ENCODE peak calls at places on chromosome 7, in ten cellular contexts. J is right lobe of liver, K is upper lobe of right lung, S is psoas muscle, Y is heart left ventricle, P is suprapubic skin, A is stomach, H is GM23248, I is mesendoderm, L is breast epithelium. O is an unnamed sample. For H3K36me3 and H3K4me1, the result is how much of the 10 kb centered on the place peaks cover.

GRCh38 chr7:542935-543789 is 23.5 kb upstream of the PDGFA start:
- DNase-seq in J (no peak), K (no peak), S (peak), Y (no peak), P (no peak), A (no peak), H (peak), I (peak), L (no peak), O (peak)

GRCh38 chr7:132575336-132575986 is 809 bp downstream of the PLXNA4 start:
- DNase-seq in J (peak), K (no peak), S (peak), Y (peak), P (no peak), A (no peak), H (peak), I (peak), L (no peak), O (peak)

GRCh38 chr7:84251183-84251845 is 56.7 kb upstream of the SEMA3A start:
- DNase-seq in J (no peak), K (no peak), S (no peak), Y (no peak), P (no peak), A (no peak), H (peak), I (peak), L (no peak), O (no peak)

GRCh38 chr7:140284062-140284461 is 107.3 kb upstream of the KDM7A start:
- DNase-seq in J (no peak), K (no peak), S (no peak), Y (no peak), P (no peak), A (no peak), H (no peak), I (no peak), L (no peak), O (peak)

GRCh38 chr7:3307437-3307836 is 6.4 kb downstream of the SDK1 start:
- DNase-seq in J (no peak), K (no peak), S (no peak), Y (no peak), P (no peak), A (no peak), H (no peak), I (no peak), L (no peak), O (no peak)

GRCh38 chr7:29422829-29423228 is 140.8 kb upstream of the PRR15 start:
- DNase-seq in J (no peak), K (no peak), S (no peak), Y (no peak), P (no peak), A (no peak), H (no peak), I (no peak), L (no peak), O (no peak)

GRCh38 chr7:67878808-67879207 is 882.2 kb downstream of the TYW1 start:
- DNase-seq in J (no peak), K (no peak), S (no peak), Y (no peak), P (no peak), A (no peak), H (no peak), I (no peak), L (no peak), O (no peak)

GRCh38 chr7:127865466-127865865 is 165.8 kb downstream of the LRRC4 start:
- DNase-seq in J (no peak), K (no peak), S (no peak), Y (no peak), P (no peak), A (no peak), H (peak), I (peak), L (no peak), O (no peak)

GRCh38 chr7:15889501-15889900 is 203.0 kb upstream of the MEOX2 start:
- DNase-seq in J (no peak), K (no peak), S (no peak), Y (no peak), P (no peak), A (no peak), H (peak), I (peak), L (no peak), O (no peak)

GRCh38 chr7:94630855-94631254 is 25.1 kb downstream of the SGCE start:
- DNase-seq in J (no peak), K (no peak), S (no peak), Y (no peak), P (no peak), A (no peak), H (no peak), I (no peak), L (no peak), O (no peak)

GRCh38 chr7:38274493-38274892 is 1.1 kb upstream of the TARP start:
- DNase-seq in J (no peak), K (no peak), S (no peak), Y (no peak), P (no peak), A (no peak), H (no peak), I (no peak), L (no peak), O (no peak)

GRCh38 chr7:99128076-99128950 is 15.6 kb downstream of the SMURF1 start:
- DNase-seq in J (no peak), K (no peak), S (no peak), Y (no peak), P (no peak), A (no peak), H (peak), I (no peak), L (no peak), O (no peak)

GRCh38 chr7:5594616-5595544 is 171.2 kb upstream of the TNRC18 start:
- DNase-seq in J (no peak), K (no peak), S (no peak), Y (no peak), P (no peak), A (no peak), H (peak), I (peak), L (no peak), O (no peak)

GRCh38 chr7:55545496-55545895 is 26.8 kb downstream of the VOPP1 start:
- DNase-seq in J (no peak), K (no peak), S (peak), Y (no peak), P (no peak), A (no peak), H (peak), I (no peak), L (no peak), O (no peak)

GRCh38 chr7:2170576-2171521 is 61.9 kb downstream of the MAD1L1 start:
- DNase-seq in J (no peak), K (peak), S (no peak), Y (no peak), P (no peak), A (no peak), H (no peak), I (no peak), L (no peak), O (no peak)

GRCh38 chr7:150986099-150986512 is 4.7 kb upstream of the NOS3 start:
- DNase-seq in J (no peak), K (no peak), S (peak), Y (peak), P (no peak), A (peak), H (peak), I (peak), L (no peak), O (peak)

GRCh38 chr7:93054975-93055374 is 62.8 kb downstream of the SAMD9 start:
- DNase-seq in J (no peak), K (no peak), S (no peak), Y (no peak), P (no peak), A (no peak), H (no peak), I (no peak), L (no peak), O (no peak)

GRCh38 chr7:95859434-95859833 is 87.1 kb downstream of the DYNC1I1 start:
- DNase-seq in J (no peak), K (no peak), S (no peak), Y (no peak), P (no peak), A (no peak), H (peak), I (peak), L (no peak), O (no peak)

GRCh38 chr7:141456298-141456697 is 94.9 kb upstream of the AGK start:
- DNase-seq in J (no peak), K (no peak), S (no peak), Y (no peak), P (no peak), A (no peak), H (no peak), I (no peak), L (no peak), O (no peak)

GRCh38 chr7:26112341-26112740 is 39.7 kb upstream of the NFE2L3 start:
- DNase-seq in J (no peak), K (no peak), S (no peak), Y (no peak), P (no peak), A (no peak), H (no peak), I (no peak), L (no peak), O (no peak)

GRCh38 chr7:139675127-139676110 is 102.4 kb downstream of the HIPK2 start:
- DNase-seq in J (peak), K (no peak), S (no peak), Y (no peak), P (no peak), A (no peak), H (peak), I (no peak), L (no peak), O (no peak)

GRCh38 chr7:54664235-54665228 is 94.5 kb downstream of the SEC61G start:
- DNase-seq in J (peak), K (peak), S (peak), Y (peak), P (no peak), A (peak), H (peak), I (peak), L (no peak), O (peak)

GRCh38 chr7:4670791-4671190 is 11.3 kb upstream of the FOXK1 start:
- DNase-seq in J (no peak), K (no peak), S (no peak), Y (no peak), P (no peak), A (no peak), H (no peak), I (no peak), L (no peak), O (peak)

GRCh38 chr7:24152907-24153513 is 131.0 kb upstream of the NPY start:
- DNase-seq in J (no peak), K (no peak), S (no peak), Y (no peak), P (no peak), A (no peak), H (no peak), I (no peak), L (no peak), O (no peak)

GRCh38 chr7:104979167-104979841 is 34.7 kb upstream of the KMT2E start:
- DNase-seq in J (no peak), K (no peak), S (peak), Y (no peak), P (no peak), A (no peak), H (peak), I (peak), L (no peak), O (no peak)

GRCh38 chr7:157676456-157677255 is 339.9 kb downstream of the DNAJB6 start:
- DNase-seq in J (no peak), K (no peak), S (no peak), Y (no peak), P (peak), A (no peak), H (no peak), I (no peak), L (no peak), O (no peak)

GRCh38 chr7:141290365-141290764 is 216.5 kb downstream of the TMEM178B start:
- DNase-seq in J (no peak), K (no peak), S (no peak), Y (no peak), P (no peak), A (no peak), H (no peak), I (no peak), L (no peak), O (no peak)

GRCh38 chr7:130891254-130892094 is 157.5 kb upstream of the KLF14 start:
- DNase-seq in J (peak), K (peak), S (peak), Y (peak), P (no peak), A (peak), H (peak), I (no peak), L (no peak), O (peak)

GRCh38 chr7:34160261-34160752 is 255.0 kb downstream of the BMPER start:
- DNase-seq in J (no peak), K (no peak), S (peak), Y (no peak), P (no peak), A (no peak), H (peak), I (no peak), L (no peak), O (no peak)

GRCh38 chr7:88614736-88615135 is 144.8 kb upstream of the ZNF804B start:
- DNase-seq in J (no peak), K (no peak), S (no peak), Y (no peak), P (no peak), A (no peak), H (no peak), I (no peak), L (no peak), O (no peak)

GRCh38 chr7:492714-493065 is 27.0 kb downstream of the PDGFA start:
- DNase-seq in J (no peak), K (peak), S (peak), Y (peak), P (no peak), A (no peak), H (no peak), I (no peak), L (no peak), O (peak)

GRCh38 chr7:4209966-4210365 is 472.1 kb upstream of the FOXK1 start:
- DNase-seq in J (no peak), K (peak), S (no peak), Y (no peak), P (no peak), A (no peak), H (no peak), I (no peak), L (no peak), O (peak)

GRCh38 chr7:148191391-148192076 is 399.0 kb upstream of the C7orf33 start:
- DNase-seq in J (no peak), K (no peak), S (no peak), Y (no peak), P (no peak), A (peak), H (no peak), I (no peak), L (no peak), O (no peak)

GRCh38 chr7:99372275-99373085 is 2.0 kb upstream of the ARPC1B start:
- DNase-seq in J (no peak), K (no peak), S (no peak), Y (no peak), P (no peak), A (peak), H (peak), I (no peak), L (no peak), O (peak)

GRCh38 chr7:46282155-46282554 is 361.1 kb upstream of the IGFBP3 start:
- DNase-seq in J (no peak), K (no peak), S (no peak), Y (no peak), P (no peak), A (no peak), H (no peak), I (peak), L (no peak), O (no peak)

GRCh38 chr7:129680400-129680799 is 68.9 kb downstream of the NRF1 start:
- DNase-seq in J (no peak), K (no peak), S (no peak), Y (no peak), P (no peak), A (no peak), H (no peak), I (no peak), L (no peak), O (no peak)

GRCh38 chr7:129676017-129676897 is 64.7 kb downstream of the NRF1 start:
- DNase-seq in J (no peak), K (no peak), S (no peak), Y (no peak), P (no peak), A (no peak), H (no peak), I (no peak), L (no peak), O (no peak)

GRCh38 chr7:129675521-129675920 is 64.0 kb downstream of the NRF1 start:
- DNase-seq in J (no peak), K (no peak), S (no peak), Y (no peak), P (no peak), A (no peak), H (no peak), I (no peak), L (no peak), O (no peak)

GRCh38 chr7:129678606-129679005 is 67.1 kb downstream of the NRF1 start:
- DNase-seq in J (no peak), K (no peak), S (no peak), Y (no peak), P (no peak), A (no peak), H (peak), I (no peak), L (no peak), O (no peak)

DNA sequence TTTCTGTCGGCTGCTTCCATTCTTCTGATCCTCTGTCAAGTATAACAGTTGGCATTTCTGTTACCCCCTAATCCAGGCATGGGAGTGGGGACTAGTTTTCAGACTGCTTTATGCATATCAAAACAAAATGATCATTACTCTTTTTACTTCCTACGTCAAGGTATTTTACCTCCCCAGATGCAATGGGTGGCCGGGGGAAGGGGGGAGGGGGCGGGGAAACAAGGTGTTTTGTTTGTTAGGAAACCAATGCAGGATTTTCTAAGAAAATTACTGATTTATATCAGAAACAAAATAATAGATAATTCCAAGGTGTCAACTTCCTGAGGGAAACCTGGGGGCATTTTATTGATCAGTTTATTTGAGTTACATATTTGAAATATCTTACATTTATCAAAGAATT is 66.3 kb downstream of the NRF1 start:
- DNase-seq in J (no peak), K (no peak), S (no peak), Y (no peak), P (no peak), A (no peak), H (no peak), I (no peak), L (no peak), O (no peak)
- H3K36me3 ChIP-seq in J (under half), K (under half), S (under half), Y (under half), P (under half), A (half or more), H (under half), I (under half), L (under half), O (under half)

GRCh38 chr7:149742075-149742701 is 31.2 kb downstream of the ZNF467 start:
- DNase-seq in J (peak), K (peak), S (peak), Y (peak), P (no peak), A (peak), H (peak), I (peak), L (no peak), O (peak)
- H3K4me1 ChIP-seq in J (under half), K (under half), S (under half), Y (under half), P (under half), A (under half), H (under half), I (under half), L (under half), O (under half)

GRCh38 chr7:74176555-74176954 is 2.4 kb downstream of the EIF4H start:
- DNase-seq in J (no peak), K (no peak), S (no peak), Y (no peak), P (no peak), A (no peak), H (no peak), I (no peak), L (no peak), O (no peak)
- H3K36me3 ChIP-seq in J (under half), K (under half), S (under half), Y (under half), P (under half), A (under half), H (under half), I (under half), L (under half), O (under half)

GRCh38 chr7:106058925-106059324 is 53.2 kb downstream of the SYPL1 start:
- DNase-seq in J (no peak), K (no peak), S (no peak), Y (no peak), P (no peak), A (no peak), H (no peak), I (no peak), L (no peak), O (no peak)

GRCh38 chr7:106057962-106058901 is 53.9 kb downstream of the SYPL1 start:
- DNase-seq in J (no peak), K (peak), S (no peak), Y (no peak), P (peak), A (peak), H (peak), I (peak), L (peak), O (no peak)

GRCh38 chr7:106060394-106060920 is 51.7 kb downstream of the SYPL1 start:
- DNase-seq in J (no peak), K (no peak), S (no peak), Y (no peak), P (no peak), A (no peak), H (no peak), I (no peak), L (no peak), O (no peak)

GRCh38 chr7:106061301-106061979 is 50.7 kb downstream of the SYPL1 start:
- DNase-seq in J (no peak), K (no peak), S (no peak), Y (no peak), P (no peak), A (no peak), H (no peak), I (no peak), L (no peak), O (no peak)

DNA sequence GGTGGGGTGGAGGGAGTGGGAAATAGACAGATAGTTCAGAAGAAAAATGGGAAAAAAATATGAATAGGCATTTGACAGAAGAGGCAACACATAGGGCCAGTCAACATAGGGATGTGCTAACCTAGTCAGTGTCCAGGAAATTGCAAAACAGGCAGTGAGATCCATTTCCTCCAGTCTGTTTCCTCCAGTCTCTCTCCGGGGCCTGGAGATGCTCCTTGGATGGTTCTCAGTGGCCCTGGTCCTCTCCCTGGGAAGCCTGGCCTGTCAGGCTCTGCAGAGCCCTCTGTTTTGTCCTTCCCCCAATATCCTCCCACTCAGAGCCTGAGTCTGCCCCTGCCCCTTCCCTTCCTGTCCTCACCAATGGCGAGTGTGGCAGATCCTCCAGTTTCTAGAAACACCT is 52.6 kb downstream of the SYPL1 start:
- DNase-seq in J (no peak), K (no peak), S (no peak), Y (no peak), P (no peak), A (peak), H (peak), I (no peak), L (no peak), O (no peak)
- H3K4me1 ChIP-seq in J (under half), K (under half), S (under half), Y (under half), P (half or more), A (under half), H (under half), I (under half), L (under half), O (under half)